ENCODE peak calls at places on chromosomes 5 and 9, in six cellular contexts. Z is psoas muscle, M is upper lobe of right lung, H is H1, O is left ventricle myocardium inferior, B is upper lobe of left lung. U is an unnamed sample.

GRCh38 chr5:170471551-170472212 is 32.1 kb upstream of the KCNIP1 start:
- DNase-seq in Z (no peak), M (no peak), H (no peak), O (no peak), B (no peak), U (no peak)

GRCh38 chr9:23541976-23542375 is 284.1 kb downstream of the ELAVL2 start:
- DNase-seq in Z (no peak), M (no peak), H (no peak), O (no peak), B (no peak), U (no peak)

GRCh38 chr9:79165006-79165405 is 406.8 kb upstream of the TLE4 start:
- DNase-seq in Z (no peak), M (no peak), H (no peak), O (no peak), B (no peak), U (no peak)

GRCh38 chr5:51416149-51416548 is 32.9 kb downstream of the ISL1 start:
- DNase-seq in Z (no peak), M (no peak), H (no peak), O (no peak), B (no peak), U (no peak)

GRCh38 chr9:132244582-132245455 is 83.0 kb downstream of the NTNG2 start:
- DNase-seq in Z (peak; percentile 53), M (peak; percentile 54), H (no peak), O (peak; percentile 40), B (no peak), U (peak; percentile 45)

GRCh38 chr5:132854301-132854700 is 12.0 kb downstream of the GDF9 start:
- DNase-seq in Z (no peak), M (no peak), H (no peak), O (no peak), B (no peak), U (no peak)

GRCh38 chr9:91182831-91183230 is 178.9 kb downstream of the AUH start:
- DNase-seq in Z (no peak), M (no peak), H (no peak), O (no peak), B (no peak), U (no peak)

GRCh38 chr5:111158105-111158744 is 66.0 kb upstream of the CAMK4 start:
- DNase-seq in Z (no peak), M (no peak), H (peak; percentile 43), O (peak; percentile 24), B (no peak), U (no peak)

GRCh38 chr5:7501066-7501465 is 105.1 kb downstream of the ADCY2 start:
- DNase-seq in Z (no peak), M (no peak), H (no peak), O (no peak), B (no peak), U (no peak)

DNA sequence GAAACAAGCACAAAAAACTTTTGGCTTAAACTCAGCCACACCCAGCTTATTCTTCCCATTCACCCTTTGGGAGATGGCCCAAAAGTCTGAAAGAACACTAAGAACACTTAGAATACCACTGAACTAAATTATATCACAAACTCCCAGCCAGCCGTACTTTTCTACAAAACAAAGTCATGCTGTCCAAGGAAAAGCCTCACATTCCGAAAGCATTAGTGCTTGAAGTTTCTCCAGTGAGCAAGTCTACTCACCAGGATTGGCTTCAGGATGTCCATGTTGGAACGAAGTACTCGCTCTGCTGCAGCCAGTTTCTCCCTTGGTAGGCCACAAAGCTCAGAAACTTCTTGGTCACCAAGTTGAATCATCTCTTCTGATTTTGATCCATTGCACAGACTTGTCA is 69.7 kb downstream of the ABCA1 start:
- DNase-seq in Z (no peak), M (no peak), H (no peak), O (no peak), B (no peak), U (no peak)
- H3K4me1 ChIP-seq in Z (peaks cover 11% of the 10 kb centered on the region), M (peaks cover 49% of the 10 kb centered on the region), H (peaks cover 10% of the 10 kb centered on the region), O (peaks cover 25% of the 10 kb centered on the region), B (peaks cover 25% of the 10 kb centered on the region), U (peaks cover 62% of the 10 kb centered on the region)

GRCh38 chr9:71768388-71769174 is at the start of gene CEMIP2:
- DNase-seq in Z (peak; percentile 95), M (peak; percentile 96), H (no peak), O (peak; percentile 89), B (peak; percentile 98), U (peak; percentile 94)
- TF ChIP-seq CTCF in Z (no peak), M (peak; percentile 47), H (peak; percentile 52), O (peak; percentile 57), B (peak; percentile 65), U (peak; percentile 55)

DNA sequence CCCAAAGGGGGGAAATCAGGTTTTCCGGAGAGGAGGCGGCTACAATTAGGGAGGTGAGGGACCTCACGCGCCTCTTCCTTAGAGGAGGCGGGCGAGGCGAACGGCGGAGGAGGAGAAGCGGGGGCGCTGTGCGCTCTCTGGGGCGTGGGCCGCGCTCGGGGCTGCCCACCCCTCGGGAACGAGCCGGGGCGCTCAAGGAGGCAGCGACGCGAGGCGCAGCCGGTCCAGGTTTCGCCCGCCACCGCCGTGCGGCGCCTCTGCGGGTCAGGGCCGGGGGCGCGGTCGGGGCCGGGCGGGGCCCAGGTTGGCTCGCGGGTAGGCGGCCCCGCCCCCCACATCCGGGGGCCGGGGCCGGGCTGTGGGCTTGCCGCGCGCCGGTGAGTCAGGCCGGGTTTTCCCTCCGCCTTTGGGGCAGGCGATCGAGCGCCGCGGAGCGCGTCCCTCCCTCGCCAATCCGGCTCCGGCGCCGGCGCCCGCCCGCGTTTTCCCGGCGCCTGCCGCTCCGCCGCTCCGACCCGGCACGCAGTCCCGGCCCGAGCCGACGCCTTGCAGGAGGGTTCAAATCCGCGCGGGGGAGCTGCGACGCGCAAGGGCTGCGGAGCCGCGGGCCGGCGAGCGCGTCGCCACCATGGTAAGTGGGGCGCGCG is at the start of gene N4BP3:
- DNase-seq in Z (peak; percentile 76), M (peak; percentile 87), H (peak; percentile 44), O (no peak), B (peak; percentile 94), U (peak; percentile 74)
- H3K4me3 ChIP-seq in Z (peak within 1 kb of the TSS; percentile 64), M (peak within 1 kb of the TSS; percentile 57), H (peak within 1 kb of the TSS; percentile 98), O (peak within 1 kb of the TSS; percentile 72), B (peak within 1 kb of the TSS; percentile 46), U (peak within 1 kb of the TSS; percentile 63)

GRCh38 chr5:95876782-95877181 is 54.3 kb upstream of the GLRX start:
- DNase-seq in Z (no peak), M (no peak), H (no peak), O (no peak), B (no peak), U (no peak)

GRCh38 chr5:95878417-95879323 is 56.1 kb upstream of the GLRX start:
- DNase-seq in Z (no peak), M (no peak), H (no peak), O (no peak), B (no peak), U (no peak)

GRCh38 chr5:95881833-95882232 is 59.3 kb upstream of the GLRX start:
- DNase-seq in Z (no peak), M (no peak), H (no peak), O (no peak), B (no peak), U (no peak)

GRCh38 chr5:95880081-95880926 is 57.8 kb upstream of the GLRX start:
- DNase-seq in Z (no peak), M (no peak), H (no peak), O (no peak), B (no peak), U (no peak)

DNA sequence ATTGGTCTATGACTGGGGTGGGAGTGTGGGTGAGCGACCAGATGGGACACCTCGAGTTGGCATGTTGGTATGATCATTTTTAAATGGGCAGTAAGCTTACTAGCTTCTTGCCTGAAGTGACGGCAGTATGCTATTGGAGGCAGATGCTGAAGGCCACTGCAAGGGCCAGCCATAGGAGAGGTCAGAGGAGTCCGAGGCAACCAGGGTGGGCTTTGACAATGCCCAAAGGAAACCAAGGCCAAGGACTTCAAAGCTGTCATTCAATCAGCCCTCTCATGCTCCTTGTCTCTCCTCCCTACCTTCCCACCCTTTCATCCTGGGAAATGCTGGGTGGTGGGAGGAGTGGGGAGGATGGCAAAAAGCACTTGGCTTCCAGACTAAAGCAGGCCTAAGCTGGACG is 57.1 kb upstream of the GLRX start:
- DNase-seq in Z (no peak), M (no peak), H (no peak), O (no peak), B (no peak), U (no peak)
- H3K4me1 ChIP-seq in Z (peaks cover 24% of the 10 kb centered on the region), M (no peaks in the 10 kb centered on the region), H (no peaks in the 10 kb centered on the region), O (no peaks in the 10 kb centered on the region), B (no peaks in the 10 kb centered on the region), U (no peaks in the 10 kb centered on the region)

DNA sequence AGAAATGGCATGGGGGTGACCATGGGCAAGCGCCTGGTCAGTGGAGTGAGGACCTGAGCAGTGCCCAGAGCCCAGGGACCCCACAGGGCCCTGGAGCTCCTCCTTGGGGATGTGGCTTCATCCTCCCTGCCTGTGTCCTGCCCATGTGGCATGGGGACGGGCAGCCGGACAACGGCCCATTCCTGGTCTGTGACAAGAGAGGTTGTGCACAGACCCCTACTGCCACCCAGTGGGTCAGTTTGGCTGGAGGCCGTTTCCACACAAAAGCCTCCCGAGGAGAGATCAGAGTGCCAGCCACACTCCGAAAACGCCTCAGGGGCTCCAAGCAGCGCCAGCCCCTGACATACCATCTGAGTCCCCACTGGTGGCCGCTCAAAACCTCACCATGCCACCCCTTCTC is 19.8 kb downstream of the SLC6A18 start:
- DNase-seq in Z (no peak), M (no peak), H (no peak), O (no peak), B (peak; percentile 60), U (no peak)
- TF ChIP-seq CTCF in Z (no peak), M (no peak), H (peak; percentile 39), O (no peak), B (no peak), U (no peak)

GRCh38 chr5:136114406-136115132 is 18.1 kb upstream of the SMAD5 start:
- DNase-seq in Z (no peak), M (no peak), H (no peak), O (no peak), B (no peak), U (no peak)
- H3K4me3 ChIP-seq in Z (no peak overlapping the region), M (no peak overlapping the region), H (no peak overlapping the region), O (no peak overlapping the region), B (no peak overlapping the region), U (no peak overlapping the region)

U was measured in lower lobe of right lung.